ENCODE peak calls at places on chromosomes 2 and 18, in four cellular contexts. T is iPS-NIHi11; Y is ureter; X is activated naive CD8-positive, alpha-beta T cell treated with anti-CD3 and anti-CD28 coated beads, Interleukin-2, amount 50 U/mL, for 24 hours. P is an unnamed sample.

GRCh38 chr18:45166341-45167108 is 448.8 kb upstream of the SLC14A2 start:
- DNase-seq in T (no peak), Y (no peak), X (no peak), P (peak)

GRCh38 chr2:233178994-233179847 is 72.3 kb upstream of the ATG16L1 start:
- DNase-seq in T (no peak), Y (no peak), X (no peak), P (no peak)

GRCh38 chr2:27294928-27295327 is 12.7 kb downstream of the TRIM54 start:
- DNase-seq in T (no peak), Y (no peak), X (no peak), P (no peak)

GRCh38 chr2:119311371-119311770 is 55.3 kb downstream of the C2orf76 start:
- DNase-seq in T (peak), Y (no peak), X (no peak), P (no peak)

GRCh38 chr2:105321875-105322646 is 7.5 kb downstream of the TGFBRAP1 start:
- DNase-seq in T (no peak), Y (no peak), X (no peak), P (no peak)

GRCh38 chr2:53970898-53971681 is at the start of gene PSME4:
- DNase-seq in T (peak), Y (peak), X (peak), P (no peak)

GRCh38 chr2:165505514-165505913 is 36.0 kb downstream of the CSRNP3 start:
- DNase-seq in T (no peak), Y (no peak), X (no peak), P (peak)

GRCh38 chr2:233435436-233436190 is 81.3 kb downstream of the DGKD start:
- DNase-seq in T (no peak), Y (no peak), X (no peak), P (no peak)

GRCh38 chr2:134320930-134321329 is 67.1 kb downstream of the MGAT5 start:
- DNase-seq in T (no peak), Y (no peak), X (peak), P (no peak)

GRCh38 chr2:223735659-223736244 is 101.6 kb downstream of the AP1S3 start:
- DNase-seq in T (no peak), Y (no peak), X (no peak), P (peak)

GRCh38 chr2:219299372-219299760 is 9.8 kb downstream of the PTPRN start:
- DNase-seq in T (no peak), Y (no peak), X (no peak), P (no peak)

GRCh38 chr2:168210898-168211570 is 36.4 kb downstream of the STK39 start:
- DNase-seq in T (no peak), Y (no peak), X (no peak), P (peak)

GRCh38 chr2:31256611-31257382 is 22.8 kb downstream of the EHD3 start:
- DNase-seq in T (peak), Y (no peak), X (no peak), P (no peak)

GRCh38 chr2:137380610-137381009 is 583.7 kb upstream of the HNMT start:
- DNase-seq in T (no peak), Y (no peak), X (no peak), P (no peak)

GRCh38 chr2:84888401-84889276 is 7.8 kb upstream of the TRABD2A start:
- DNase-seq in T (no peak), Y (no peak), X (peak), P (no peak)

GRCh38 chr2:142472382-142472781 is 341.6 kb upstream of the LRP1B start:
- DNase-seq in T (no peak), Y (no peak), X (no peak), P (no peak)

GRCh38 chr2:25089605-25090424 is 47.9 kb downstream of the EFR3B start:
- DNase-seq in T (peak), Y (no peak), X (no peak), P (no peak)

GRCh38 chr2:9879455-9880194 is 36.4 kb downstream of the TAF1B start:
- DNase-seq in T (no peak), Y (no peak), X (no peak), P (no peak)

GRCh38 chr2:233236820-233237589 is 14.5 kb upstream of the ATG16L1 start:
- DNase-seq in T (no peak), Y (no peak), X (no peak), P (no peak)

GRCh38 chr2:126304147-126304546 is 351.8 kb upstream of the GYPC start:
- DNase-seq in T (no peak), Y (no peak), X (no peak), P (no peak)

GRCh38 chr2:55168221-55169154 is 63.6 kb downstream of the CLHC1 start:
- DNase-seq in T (peak), Y (peak), X (peak), P (peak)

P was measured in AG09309.